ENCODE peak calls at places on chromosomes 13 and 19, in four cellular contexts. One of them, this sample, is unnamed.

GRCh38 chr13:99610702-99611289 is 109.5 kb downstream of the TM9SF2 start:
- DNase-seq in AG10803: no peak
- DNase-seq in lower leg skin: no peak
- DNase-seq in GM12865: no peak
- DNase-seq in this sample: no peak

GRCh38 chr13:21445759-21446158 is 13.3 kb downstream of the ZDHHC20 start:
- DNase-seq in AG10803: no peak
- DNase-seq in lower leg skin: no peak
- DNase-seq in GM12865: no peak
- DNase-seq in this sample: no peak

GRCh38 chr19:58059003-58059671 is at the start of gene ZNF135:
- DNase-seq in AG10803: peak; percentile 77
- DNase-seq in lower leg skin: peak; percentile 74
- DNase-seq in GM12865: no peak
- DNase-seq in this sample: peak; percentile 60

GRCh38 chr13:93151277-93151676 is 75.3 kb upstream of the GPC6 start:
- DNase-seq in AG10803: peak; percentile 82
- DNase-seq in lower leg skin: no peak
- DNase-seq in GM12865: no peak
- DNase-seq in this sample: peak; percentile 4

GRCh38 chr13:30108913-30109237 is 198.5 kb downstream of the KATNAL1 start:
- DNase-seq in AG10803: no peak
- DNase-seq in lower leg skin: peak; percentile 79
- DNase-seq in GM12865: no peak
- DNase-seq in this sample: no peak

GRCh38 chr19:6026390-6026897 is 48.5 kb upstream of the RANBP3 start:
- DNase-seq in AG10803: no peak
- DNase-seq in lower leg skin: no peak
- DNase-seq in GM12865: no peak
- DNase-seq in this sample: no peak

GRCh38 chr19:21705393-21705792 is 62.0 kb downstream of the ZNF100 start:
- DNase-seq in AG10803: no peak
- DNase-seq in lower leg skin: no peak
- DNase-seq in GM12865: no peak
- DNase-seq in this sample: no peak

GRCh38 chr19:39725995-39726394 is 11.8 kb downstream of the CLC start:
- DNase-seq in AG10803: no peak
- DNase-seq in lower leg skin: no peak
- DNase-seq in GM12865: no peak
- DNase-seq in this sample: no peak

GRCh38 chr13:79387853-79388252 is 18.2 kb downstream of the RBM26 start:
- DNase-seq in AG10803: no peak
- DNase-seq in lower leg skin: no peak
- DNase-seq in GM12865: no peak
- DNase-seq in this sample: no peak

GRCh38 chr19:35309481-35310279 is 17.7 kb downstream of the MAG start:
- DNase-seq in AG10803: no peak
- DNase-seq in lower leg skin: no peak
- DNase-seq in GM12865: no peak
- DNase-seq in this sample: no peak

GRCh38 chr13:30792257-30793000 is 57.1 kb downstream of the ALOX5AP start:
- DNase-seq in AG10803: peak; percentile 95
- DNase-seq in lower leg skin: peak; percentile 61
- DNase-seq in GM12865: no peak
- DNase-seq in this sample: peak; percentile 95

GRCh38 chr19:20471441-20471840 is 94.1 kb downstream of the ZNF737 start:
- DNase-seq in AG10803: no peak
- DNase-seq in lower leg skin: no peak
- DNase-seq in GM12865: no peak
- DNase-seq in this sample: no peak

GRCh38 chr13:28655566-28655965 is 3.4 kb upstream of the POMP start:
- DNase-seq in AG10803: peak; percentile 85
- DNase-seq in lower leg skin: no peak
- DNase-seq in GM12865: no peak
- DNase-seq in this sample: no peak

GRCh38 chr19:50720921-50721291 is 1.3 kb upstream of the SHANK1 start:
- DNase-seq in AG10803: peak; percentile 74
- DNase-seq in lower leg skin: no peak
- DNase-seq in GM12865: no peak
- DNase-seq in this sample: peak; percentile 14

GRCh38 chr19:17235618-17236413 is 9.8 kb downstream of the OCEL1 start:
- DNase-seq in AG10803: peak; percentile 64
- DNase-seq in lower leg skin: no peak
- DNase-seq in GM12865: peak; percentile 89
- DNase-seq in this sample: no peak

GRCh38 chr13:31896427-31896826 is 135.1 kb upstream of the FRY start:
- DNase-seq in AG10803: peak; percentile 97
- DNase-seq in lower leg skin: peak; percentile 51
- DNase-seq in GM12865: peak; percentile 73
- DNase-seq in this sample: no peak

GRCh38 chr13:46551410-46552301 is 1.3 kb upstream of the LRCH1 start:
- DNase-seq in AG10803: peak; percentile 84
- DNase-seq in lower leg skin: peak; percentile 59
- DNase-seq in GM12865: peak; percentile 76
- DNase-seq in this sample: no peak

GRCh38 chr13:105202384-105202783 is 1333.1 kb downstream of the EFNB2 start:
- DNase-seq in AG10803: no peak
- DNase-seq in lower leg skin: no peak
- DNase-seq in GM12865: peak; percentile 35
- DNase-seq in this sample: no peak

DNA sequence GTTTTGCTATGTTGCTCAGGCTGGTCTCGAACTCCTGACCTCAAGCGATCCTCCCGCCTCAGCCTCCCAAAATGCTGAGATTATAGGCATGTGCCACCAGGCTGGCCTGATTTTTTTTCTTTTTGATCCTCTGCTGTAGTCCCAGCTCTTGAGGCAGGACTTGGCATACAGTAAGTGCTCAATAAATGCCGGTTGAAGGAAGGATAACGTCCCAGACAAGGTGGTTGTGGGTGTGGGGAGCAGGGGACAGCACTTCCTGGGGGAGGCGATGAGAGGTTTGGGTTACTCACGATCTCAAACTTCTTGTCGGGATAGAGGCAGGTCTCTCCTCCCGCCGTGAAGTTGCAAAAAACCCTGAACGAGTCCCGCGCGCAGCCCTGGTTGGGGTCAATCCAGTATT is 29.7 kb upstream of the OLFM2 start:
- DNase-seq in AG10803: no peak
- DNase-seq in lower leg skin: no peak
- DNase-seq in GM12865: no peak
- DNase-seq in this sample: no peak
- TF ChIP-seq CTCF in AG10803: no peak
- TF ChIP-seq CTCF in lower leg skin: no peak
- TF ChIP-seq CTCF in GM12865: no peak
- TF ChIP-seq CTCF in this sample: no peak

GRCh38 chr13:74573654-74574053 is 439.4 kb upstream of the KLF12 start:
- DNase-seq in AG10803: no peak
- DNase-seq in lower leg skin: no peak
- DNase-seq in GM12865: no peak
- DNase-seq in this sample: no peak
- TF ChIP-seq CTCF in AG10803: no peak
- TF ChIP-seq CTCF in lower leg skin: no peak
- TF ChIP-seq CTCF in GM12865: peak; percentile 20
- TF ChIP-seq CTCF in this sample: peak; percentile 7

GRCh38 chr19:18590273-18591272 is 2.0 kb downstream of the REX1BD start:
- DNase-seq in AG10803: peak; percentile 18
- DNase-seq in lower leg skin: no peak
- DNase-seq in GM12865: peak; percentile 41
- DNase-seq in this sample: no peak

GRCh38 chr19:18587962-18588610 is 512 bp upstream of the REX1BD start:
- DNase-seq in AG10803: no peak
- DNase-seq in lower leg skin: no peak
- DNase-seq in GM12865: no peak
- DNase-seq in this sample: no peak

GRCh38 chr19:18588611-18589379 is at the start of gene REX1BD:
- DNase-seq in AG10803: peak; percentile 76
- DNase-seq in lower leg skin: peak; percentile 73
- DNase-seq in GM12865: peak; percentile 95
- DNase-seq in this sample: no peak

GRCh38 chr19:18587561-18587960 is 1.0 kb upstream of the REX1BD start:
- DNase-seq in AG10803: no peak
- DNase-seq in lower leg skin: no peak
- DNase-seq in GM12865: no peak
- DNase-seq in this sample: no peak

DNA sequence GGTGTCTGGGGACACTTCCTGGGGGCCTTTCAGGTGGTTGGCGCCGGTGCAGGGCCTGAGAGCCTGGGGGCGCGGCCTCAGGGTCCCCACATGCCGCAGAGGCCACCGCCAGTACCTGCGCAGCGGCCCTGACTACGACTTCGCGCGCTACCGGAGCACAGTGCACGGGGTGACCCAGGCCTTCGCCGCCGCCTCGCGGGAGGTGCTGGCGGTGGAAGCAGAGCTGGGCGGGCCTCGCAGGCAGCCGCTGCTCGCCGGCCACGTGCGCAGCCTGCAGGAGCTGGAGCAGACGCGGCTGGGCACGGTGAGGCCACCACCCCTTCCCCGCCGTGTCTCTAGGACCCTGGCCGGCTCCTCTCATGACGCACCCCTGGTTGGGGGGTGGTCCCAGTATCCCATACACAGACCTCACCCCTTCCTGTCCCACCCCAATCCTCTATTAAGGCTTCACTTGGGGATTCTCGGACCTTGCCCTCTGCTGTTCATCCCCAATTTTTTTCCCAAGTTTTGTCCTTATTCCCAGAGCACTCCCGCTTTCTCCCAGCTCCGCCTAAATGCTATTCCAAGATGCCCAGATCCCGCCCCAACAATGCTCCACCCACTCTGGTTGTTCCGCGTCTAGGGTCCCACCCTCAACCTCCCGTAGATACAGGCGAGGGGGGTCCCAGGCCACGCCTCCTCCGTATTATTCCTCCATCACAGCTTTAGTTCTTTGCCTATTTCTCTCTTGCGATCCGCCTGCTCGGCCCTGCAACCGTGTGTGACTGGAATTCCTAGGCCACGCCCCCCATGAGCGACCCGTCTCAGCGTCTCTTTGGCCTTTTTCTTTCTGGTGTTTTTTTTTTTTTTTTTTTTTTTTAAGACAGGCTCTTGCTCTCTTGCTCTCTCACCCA is 1.0 kb downstream of the REX1BD start:
- DNase-seq in AG10803: peak; percentile 52
- DNase-seq in lower leg skin: no peak
- DNase-seq in GM12865: peak; percentile 87
- DNase-seq in this sample: no peak
- TF ChIP-seq CTCF in AG10803: peak; percentile 1
- TF ChIP-seq CTCF in lower leg skin: no peak
- TF ChIP-seq CTCF in GM12865: peak; percentile 14
- TF ChIP-seq CTCF in this sample: no peak

DNA sequence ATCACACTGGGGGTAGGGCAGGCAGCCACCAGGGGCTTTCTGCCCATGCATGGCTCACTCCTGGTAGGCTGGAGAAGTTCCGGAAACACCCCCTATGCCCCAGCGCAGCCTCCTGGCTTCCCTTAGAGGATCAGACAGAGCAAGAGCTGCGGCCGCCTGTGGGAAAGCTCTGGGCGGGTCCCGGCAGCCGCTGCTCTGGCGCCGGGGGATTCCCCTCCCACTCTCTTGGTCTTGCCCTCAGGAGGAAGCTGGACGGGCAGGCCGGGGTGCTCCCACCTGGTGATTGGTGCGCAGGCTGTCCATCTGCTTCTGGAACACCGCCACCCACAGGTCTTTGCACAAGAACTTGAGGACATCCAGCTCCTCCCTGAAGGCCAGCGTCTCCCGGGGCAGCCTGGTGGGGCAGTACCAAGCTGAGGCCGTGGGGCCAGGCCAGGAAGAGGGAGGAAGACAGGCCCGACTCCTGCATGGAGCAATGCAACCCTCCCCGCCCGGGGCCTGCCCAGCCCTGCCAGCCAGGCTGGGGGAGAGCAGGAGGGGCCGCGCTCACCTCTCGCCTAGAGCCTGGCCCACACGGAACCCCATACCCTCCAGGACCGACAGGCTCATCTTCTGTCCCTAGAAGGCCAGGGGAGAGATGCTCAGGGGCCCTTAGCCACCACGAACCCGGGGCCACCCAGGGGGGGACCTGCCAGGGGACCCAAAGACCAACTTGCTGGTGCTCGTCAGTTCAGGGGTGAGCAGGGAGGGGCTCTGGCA is 4.0 kb upstream of the NKPD1 start:
- DNase-seq in AG10803: peak; percentile 61
- DNase-seq in lower leg skin: no peak
- DNase-seq in GM12865: peak; percentile 89
- DNase-seq in this sample: no peak
- TF ChIP-seq CTCF in AG10803: no peak
- TF ChIP-seq CTCF in lower leg skin: no peak
- TF ChIP-seq CTCF in GM12865: no peak
- TF ChIP-seq CTCF in this sample: no peak

GRCh38 chr19:30686911-30687566 is 314.9 kb downstream of the ZNF536 start:
- DNase-seq in AG10803: peak; percentile 3
- DNase-seq in lower leg skin: no peak
- DNase-seq in GM12865: no peak
- DNase-seq in this sample: no peak

GRCh38 chr19:30684613-30685012 is 312.4 kb downstream of the ZNF536 start:
- DNase-seq in AG10803: no peak
- DNase-seq in lower leg skin: no peak
- DNase-seq in GM12865: no peak
- DNase-seq in this sample: no peak

GRCh38 chr19:30688696-30689095 is 316.5 kb downstream of the ZNF536 start:
- DNase-seq in AG10803: no peak
- DNase-seq in lower leg skin: no peak
- DNase-seq in GM12865: no peak
- DNase-seq in this sample: no peak

GRCh38 chr19:30685601-30686000 is 313.4 kb downstream of the ZNF536 start:
- DNase-seq in AG10803: no peak
- DNase-seq in lower leg skin: no peak
- DNase-seq in GM12865: no peak
- DNase-seq in this sample: no peak

DNA sequence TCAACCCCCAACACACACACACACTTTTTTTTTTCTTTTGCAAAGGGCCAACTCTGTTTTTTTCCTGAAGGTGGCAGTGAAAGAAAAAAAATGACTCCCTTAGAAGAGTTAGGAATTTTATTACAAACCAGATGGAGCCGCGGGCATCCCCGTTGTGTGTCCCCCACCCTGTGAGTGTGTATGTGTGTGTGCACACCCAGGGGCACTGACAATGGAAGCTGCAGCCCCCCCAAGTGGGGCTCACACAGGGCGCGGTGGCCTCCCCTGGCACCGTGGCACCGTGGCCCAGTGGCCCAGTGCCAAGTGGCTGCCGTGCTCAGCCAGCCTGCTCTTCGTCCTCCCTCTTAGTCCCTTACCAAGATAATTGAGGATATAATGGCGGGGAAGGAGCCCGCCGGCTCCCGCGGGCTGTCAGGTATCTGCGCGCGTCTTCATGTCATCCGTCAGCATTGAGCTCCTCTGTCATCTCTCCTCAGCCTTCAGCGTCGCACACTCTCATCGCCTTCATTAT is 314.1 kb downstream of the ZNF536 start:
- DNase-seq in AG10803: peak; percentile 42
- DNase-seq in lower leg skin: no peak
- DNase-seq in GM12865: no peak
- DNase-seq in this sample: no peak
- TF ChIP-seq CTCF in AG10803: peak; percentile 45
- TF ChIP-seq CTCF in lower leg skin: no peak
- TF ChIP-seq CTCF in GM12865: no peak
- TF ChIP-seq CTCF in this sample: peak; percentile 39

GRCh38 chr13:33285420-33286124 is at the start of gene STARD13:
- DNase-seq in AG10803: peak; percentile 98
- DNase-seq in lower leg skin: peak; percentile 96
- DNase-seq in GM12865: peak; percentile 25
- DNase-seq in this sample: peak; percentile 96
- TF ChIP-seq CTCF in AG10803: peak; percentile 62
- TF ChIP-seq CTCF in lower leg skin: no peak
- TF ChIP-seq CTCF in GM12865: no peak
- TF ChIP-seq CTCF in this sample: peak; percentile 56

This sample was measured in AG09319.